ENCODE peak calls at places on chromosomes 16 and 17, in five cellular contexts. B is AG09319; P is lower lobe of right lung; C is stimulated activated naive CD8-positive, alpha-beta T cell treated with anti-CD3 and anti-CD28 coated beads, Interleukin-15, Interleukin-2, amounts not matched to agents 100 U/mL and 50 U/mL, for 24 hours; N is HEK293T. D is an unnamed sample.

GRCh38 chr16:48383204-48383876 is 1.9 kb downstream of the SIAH1 start:
- DNase-seq in N (no peak), P (no peak), B (no peak), C (no peak), D (no peak)

GRCh38 chr17:78789149-78789662 is 7.1 kb upstream of the CYTH1 start:
- DNase-seq in B (no peak), N (no peak), P (no peak), C (no peak), D (no peak)

GRCh38 chr16:54165174-54165911 is 121.2 kb downstream of the IRX3 start:
- DNase-seq in B (no peak), P (no peak), C (no peak), N (no peak), D (no peak)

GRCh38 chr17:7955414-7956042 is 23.5 kb downstream of the CNTROB start:
- DNase-seq in B (no peak), C (no peak), N (no peak), P (no peak), D (no peak)

GRCh38 chr17:83075270-83075880 is 4.0 kb upstream of the METRNL start:
- DNase-seq in P (no peak), B (no peak), N (no peak), C (no peak), D (no peak)

GRCh38 chr17:72580321-72581127 is 459.7 kb downstream of the SOX9 start:
- DNase-seq in B (no peak), N (no peak), C (no peak), P (no peak), D (no peak)

GRCh38 chr17:77376795-77377751 is 236.3 kb downstream of the SEC14L1 start:
- DNase-seq in B (no peak), C (no peak), P (no peak), N (no peak), D (no peak)

GRCh38 chr17:81508639-81509047 is 4.0 kb downstream of the ACTG1 start:
- DNase-seq in C (no peak), B (no peak), P (no peak), N (no peak), D (no peak)

GRCh38 chr16:81558444-81559175 is 114.0 kb downstream of the CMIP start:
- DNase-seq in P (peak; percentile 87), C (no peak), B (no peak), N (no peak), D (no peak)

GRCh38 chr17:42817866-42818265 is 6.2 kb downstream of the BECN1 start:
- DNase-seq in C (no peak), P (no peak), B (no peak), N (no peak), D (no peak)

GRCh38 chr17:10217916-10218315 is 19.5 kb upstream of the GAS7 start:
- DNase-seq in C (no peak), P (no peak), B (no peak), N (no peak), D (no peak)

GRCh38 chr16:35174006-35174405 is 1714.6 kb downstream of the TP53TG3F start:
- DNase-seq in C (no peak), N (no peak), B (no peak), P (peak; percentile 22), D (no peak)

GRCh38 chr16:73163238-73163795 is 115.4 kb upstream of the ZFHX3 start:
- DNase-seq in B (no peak), N (no peak), C (no peak), P (no peak), D (no peak)

GRCh38 chr16:10987361-10988163 is 43.2 kb downstream of the CLEC16A start:
- DNase-seq in C (no peak), B (no peak), N (no peak), P (no peak), D (no peak)

GRCh38 chr16:27199747-27200146 is 3.6 kb upstream of the KDM8 start:
- DNase-seq in C (no peak), N (no peak), P (no peak), B (no peak), D (no peak)

GRCh38 chr16:57262841-57263584 is 18.0 kb downstream of the ARL2BP start:
- DNase-seq in C (no peak), B (no peak), P (peak; percentile 47), N (no peak), D (no peak)

GRCh38 chr16:28103516-28104170 is 40.1 kb upstream of the GSG1L start:
- DNase-seq in C (no peak), N (no peak), P (peak; percentile 31), B (no peak), D (no peak)

GRCh38 chr17:79933863-79934652 is 94.8 kb upstream of the CBX4 start:
- DNase-seq in C (peak; percentile 40), N (no peak), P (peak; percentile 71), B (no peak), D (no peak)

GRCh38 chr16:78686601-78687000 is 587.1 kb downstream of the WWOX start:
- DNase-seq in B (no peak), P (no peak), N (no peak), C (no peak), D (no peak)

GRCh38 chr17:73833779-73834613 is 189.8 kb upstream of the SDK2 start:
- DNase-seq in B (no peak), C (no peak), P (no peak), N (no peak), D (no peak)

GRCh38 chr16:65097296-65097695 is 24.6 kb downstream of the CDH11 start:
- DNase-seq in C (no peak), N (no peak), P (no peak), B (no peak), D (no peak)

GRCh38 chr16:79009911-79010310 is 590.6 kb downstream of the MAF start:
- DNase-seq in N (no peak), P (no peak), B (no peak), C (no peak), D (no peak)

GRCh38 chr16:64892843-64893242 is 229.0 kb downstream of the CDH11 start:
- DNase-seq in N (no peak), P (no peak), B (peak; percentile 50), C (no peak), D (no peak)

GRCh38 chr16:30395992-30396560 is 856 bp downstream of the ZNF48 start:
- DNase-seq in C (no peak), N (peak; percentile 69), P (no peak), B (no peak), D (no peak)

GRCh38 chr17:19448341-19449268 is 37.6 kb downstream of the RNF112 start:
- DNase-seq in C (no peak), B (peak; percentile 82), N (no peak), P (no peak), D (peak; percentile 99)

GRCh38 chr17:76962858-76963257 is 94.7 kb downstream of the MGAT5B start:
- DNase-seq in P (no peak), B (no peak), N (no peak), C (no peak), D (no peak)

GRCh38 chr17:67215991-67216421 is 29.0 kb downstream of the HELZ start:
- DNase-seq in N (no peak), C (no peak), B (no peak), P (no peak), D (no peak)

GRCh38 chr17:5809056-5809455 is 224.7 kb upstream of the NLRP1 start:
- DNase-seq in N (no peak), P (no peak), B (no peak), C (no peak), D (no peak)

GRCh38 chr17:57445772-57446472 is 189.6 kb downstream of the MSI2 start:
- DNase-seq in N (no peak), C (no peak), B (no peak), P (no peak), D (peak; percentile 83)

GRCh38 chr16:67942510-67943255 is 1.2 kb downstream of the LCAT start:
- DNase-seq in B (no peak), P (no peak), N (no peak), C (no peak), D (no peak)

GRCh38 chr17:27296427-27296979 is 2.6 kb downstream of the WSB1 start:
- DNase-seq in P (no peak), C (no peak), B (peak; percentile 25), N (no peak), D (no peak)

GRCh38 chr17:68942389-68942788 is 12.8 kb downstream of the ABCA8 start:
- DNase-seq in P (no peak), C (no peak), B (no peak), N (no peak), D (no peak)

GRCh38 chr16:71311553-71312158 is 22.5 kb upstream of the CMTR2 start:
- DNase-seq in P (no peak), N (peak; percentile 51), C (peak; percentile 17), B (no peak), D (no peak)

GRCh38 chr16:84884311-84885023 is 64.7 kb downstream of the CRISPLD2 start:
- DNase-seq in P (no peak), C (no peak), B (no peak), N (no peak), D (no peak)

GRCh38 chr17:12644623-12645022 is 21.1 kb upstream of the MYOCD start:
- DNase-seq in B (no peak), N (no peak), C (no peak), P (no peak), D (no peak)

GRCh38 chr16:31253642-31254045 is 6.1 kb upstream of the ITGAM start:
- DNase-seq in N (no peak), B (no peak), P (peak; percentile 77), C (peak; percentile 38), D (no peak)

D was measured in retinal pigment epithelial cell.